ENCODE peak calls at places on chromosome 22, in four cellular contexts. O is stimulated activated CD4-positive, alpha-beta T cell treated with anti-CD3 and anti-CD28 coated beads, Interleukin-15, amount 100 ng/mL, for 48 hours; H is astrocyte of the hippocampus; N is K562. A is an unnamed sample.

GRCh38 chr22:38205261-38206128 is 3.7 kb downstream of the MAFF start:
- DNase-seq in O (no peak), H (peak), N (no peak), A (peak)

GRCh38 chr22:29520851-29521250 is 32.7 kb downstream of the THOC5 start:
- DNase-seq in O (no peak), H (peak), N (peak), A (no peak)

GRCh38 chr22:20140521-20140964 is 8.9 kb downstream of the ZDHHC8 start:
- DNase-seq in O (no peak), H (no peak), N (no peak), A (no peak)

GRCh38 chr22:26460202-26460601 is 23.4 kb downstream of the HPS4 start:
- DNase-seq in O (no peak), H (no peak), N (no peak), A (no peak)

GRCh38 chr22:40107756-40108437 is 69.8 kb upstream of the TNRC6B start:
- DNase-seq in O (no peak), H (no peak), N (no peak), A (no peak)

GRCh38 chr22:35629406-35630234 is 12.5 kb upstream of the MB start:
- DNase-seq in O (peak), H (peak), N (peak), A (peak)

GRCh38 chr22:38243007-38243775 is 29.6 kb downstream of the TMEM184B start:
- DNase-seq in O (no peak), H (peak), N (no peak), A (no peak)

GRCh38 chr22:17501679-17502285 is 61.5 kb upstream of the SLC25A18 start:
- DNase-seq in O (no peak), H (peak), N (peak), A (no peak)

GRCh38 chr22:32880906-32881596 is 79.5 kb downstream of the TIMP3 start:
- DNase-seq in O (no peak), H (peak), N (peak), A (peak)

GRCh38 chr22:18120941-18121340 is 10.3 kb downstream of the TUBA8 start:
- DNase-seq in O (no peak), H (no peak), N (no peak), A (no peak)

GRCh38 chr22:44357962-44358553 is 45.3 kb upstream of the SHISAL1 start:
- DNase-seq in O (no peak), H (peak), N (no peak), A (peak)

A was measured in Right ventricle myocardium superior.